ENCODE peak calls at places on chromosomes 6 and 20, in four cellular contexts. D is NCI-H1092, G is HCEC 1CT, M is GM23248. T is an unnamed sample.

GRCh38 chr6:105226598-105227291 is 46.9 kb upstream of the POPDC3 start:
- DNase-seq in M (peak; percentile 73), D (no peak), G (no peak), T (no peak)

GRCh38 chr20:3606021-3606420 is 57.2 kb downstream of the GFRA4 start:
- DNase-seq in G (no peak), D (no peak), M (peak; percentile 32), T (no peak)

GRCh38 chr6:147297663-147298313 is 93.6 kb downstream of the STXBP5 start:
- DNase-seq in G (no peak), M (no peak), D (no peak), T (no peak)

GRCh38 chr6:130725551-130725950 is 101.7 kb upstream of the SMLR1 start:
- DNase-seq in G (no peak), D (no peak), M (no peak), T (no peak)

GRCh38 chr20:47982574-47983360 is 197.5 kb upstream of the SULF2 start:
- DNase-seq in D (no peak), G (no peak), M (no peak), T (no peak)

GRCh38 chr6:88004707-88005106 is 42.9 kb upstream of the SPACA1 start:
- DNase-seq in G (no peak), D (no peak), M (no peak), T (no peak)

GRCh38 chr20:37343212-37343993 is 2.5 kb upstream of the SRC start:
- DNase-seq in M (no peak), D (no peak), G (no peak), T (no peak)

GRCh38 chr6:125674230-125674629 is 75.2 kb upstream of the HEY2 start:
- DNase-seq in D (no peak), G (no peak), M (no peak), T (no peak)

GRCh38 chr6:45640811-45641210 is 263.1 kb upstream of the SUPT3H start:
- DNase-seq in D (no peak), M (no peak), G (no peak), T (no peak)

GRCh38 chr6:141562181-141562800 is 570.4 kb upstream of the GJE1 start:
- DNase-seq in M (peak; percentile 42), D (peak; percentile 34), G (no peak), T (no peak)

GRCh38 chr6:123168892-123169851 is 173.1 kb downstream of the CLVS2 start:
- DNase-seq in M (no peak), G (no peak), D (no peak), T (no peak)

GRCh38 chr6:13538084-13538483 is 36.3 kb upstream of the SIRT5 start:
- DNase-seq in D (no peak), G (peak; percentile 73), M (peak; percentile 70), T (peak; percentile 82)

GRCh38 chr20:60160451-60160850 is 202.2 kb downstream of the CDH26 start:
- DNase-seq in M (no peak), G (no peak), D (no peak), T (no peak)

GRCh38 chr6:42493914-42494539 is 42.3 kb upstream of the TRERF1 start:
- DNase-seq in M (no peak), D (no peak), G (no peak), T (no peak)

GRCh38 chr6:28586273-28586672 is 60.6 kb downstream of the GPX5 start:
- DNase-seq in G (no peak), D (no peak), M (no peak), T (no peak)

GRCh38 chr6:125480571-125480970 is 178.8 kb upstream of the HDDC2 start:
- DNase-seq in G (no peak), D (no peak), M (no peak), T (no peak)

T was measured in Karpas-422.